ENCODE peak calls at places on chromosome 12, in four cellular contexts. One of them, this sample, is unnamed.

GRCh38 chr12:105319691-105320209 is 10.7 kb upstream of the C12orf75 start:
- DNase-seq in IMR-90: no peak
- DNase-seq in K562: no peak
- DNase-seq in GM12878: no peak
- DNase-seq in this sample: no peak

GRCh38 chr12:89756100-89756637 is 47.5 kb upstream of the ATP2B1 start:
- DNase-seq in IMR-90: no peak
- DNase-seq in K562: no peak
- DNase-seq in GM12878: no peak
- DNase-seq in this sample: no peak

GRCh38 chr12:225012-225411 is 11.1 kb upstream of the SLC6A12 start:
- DNase-seq in IMR-90: no peak
- DNase-seq in K562: no peak
- DNase-seq in GM12878: no peak
- DNase-seq in this sample: no peak

GRCh38 chr12:51362307-51362706 is 15.8 kb upstream of the CELA1 start:
- DNase-seq in IMR-90: no peak
- DNase-seq in K562: no peak
- DNase-seq in GM12878: no peak
- DNase-seq in this sample: no peak

GRCh38 chr12:89225808-89226368 is 126.4 kb downstream of the DUSP6 start:
- DNase-seq in IMR-90: peak
- DNase-seq in K562: no peak
- DNase-seq in GM12878: no peak
- DNase-seq in this sample: peak

GRCh38 chr12:7131502-7131866 is 1.3 kb downstream of the CLSTN3 start:
- DNase-seq in IMR-90: no peak
- DNase-seq in K562: no peak
- DNase-seq in GM12878: no peak
- DNase-seq in this sample: no peak

GRCh38 chr12:34401659-34402227 is 379.4 kb downstream of the ALG10 start:
- DNase-seq in IMR-90: no peak
- DNase-seq in K562: peak
- DNase-seq in GM12878: no peak
- DNase-seq in this sample: no peak

GRCh38 chr12:94074216-94074969 is 74.0 kb upstream of the PLXNC1 start:
- DNase-seq in IMR-90: no peak
- DNase-seq in K562: no peak
- DNase-seq in GM12878: no peak
- DNase-seq in this sample: no peak

GRCh38 chr12:77402726-77403125 is 337.4 kb upstream of the E2F7 start:
- DNase-seq in IMR-90: peak
- DNase-seq in K562: no peak
- DNase-seq in GM12878: no peak
- DNase-seq in this sample: peak

GRCh38 chr12:78898416-78898815 is 33.8 kb downstream of the SYT1 start:
- DNase-seq in IMR-90: no peak
- DNase-seq in K562: no peak
- DNase-seq in GM12878: no peak
- DNase-seq in this sample: peak

GRCh38 chr12:70785896-70786295 is 134.6 kb downstream of the PTPRR start:
- DNase-seq in IMR-90: no peak
- DNase-seq in K562: no peak
- DNase-seq in GM12878: no peak
- DNase-seq in this sample: no peak

GRCh38 chr12:87413784-87414183 is 615.4 kb downstream of the C12orf50 start:
- DNase-seq in IMR-90: peak
- DNase-seq in K562: no peak
- DNase-seq in GM12878: no peak
- DNase-seq in this sample: peak

GRCh38 chr12:125949471-125949870 is 884.2 kb downstream of the AACS start:
- DNase-seq in IMR-90: no peak
- DNase-seq in K562: no peak
- DNase-seq in GM12878: no peak
- DNase-seq in this sample: no peak

GRCh38 chr12:12922191-12922616 is 29.8 kb downstream of the GPRC5D start:
- DNase-seq in IMR-90: peak
- DNase-seq in K562: no peak
- DNase-seq in GM12878: no peak
- DNase-seq in this sample: peak

GRCh38 chr12:91219919-91220318 is 37.3 kb upstream of the DCN start:
- DNase-seq in IMR-90: no peak
- DNase-seq in K562: no peak
- DNase-seq in GM12878: no peak
- DNase-seq in this sample: no peak

GRCh38 chr12:91219511-91219910 is 36.9 kb upstream of the DCN start:
- DNase-seq in IMR-90: peak
- DNase-seq in K562: no peak
- DNase-seq in GM12878: no peak
- DNase-seq in this sample: no peak

GRCh38 chr12:91216871-91217270 is 34.3 kb upstream of the DCN start:
- DNase-seq in IMR-90: peak
- DNase-seq in K562: no peak
- DNase-seq in GM12878: no peak
- DNase-seq in this sample: no peak

GRCh38 chr12:91211869-91212268 is 29.3 kb upstream of the DCN start:
- DNase-seq in IMR-90: peak
- DNase-seq in K562: no peak
- DNase-seq in GM12878: no peak
- DNase-seq in this sample: no peak

DNA sequence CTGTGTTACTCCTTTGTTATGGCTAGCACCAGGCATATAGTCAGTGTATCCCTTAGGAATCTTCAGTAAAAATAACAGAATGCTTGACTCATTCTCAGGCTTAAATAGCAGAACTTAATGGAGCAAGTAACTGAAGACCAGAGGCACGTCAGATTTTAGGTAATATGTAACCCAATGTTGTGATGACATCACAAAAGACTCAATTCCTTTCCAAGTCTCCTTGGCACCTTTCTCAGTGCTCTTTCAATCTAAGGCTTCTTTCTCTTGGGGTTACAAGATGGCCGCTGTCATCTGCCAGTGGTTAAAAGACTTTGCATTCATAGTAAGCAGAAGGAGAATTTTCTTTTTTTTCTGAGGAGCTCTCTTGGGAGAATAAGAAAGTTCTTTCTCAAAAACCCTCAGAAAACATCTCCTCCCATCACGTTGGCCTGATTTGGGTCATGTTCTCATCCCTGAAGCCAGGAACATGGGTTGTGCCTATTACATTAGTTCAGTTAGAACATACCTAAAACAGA is 33.4 kb upstream of the DCN start:
- DNase-seq in IMR-90: peak
- DNase-seq in K562: no peak
- DNase-seq in GM12878: no peak
- DNase-seq in this sample: no peak
- H3K4me2 ChIP-seq in IMR-90: no peak
- H3K4me2 ChIP-seq in K562: no peak
- H3K4me2 ChIP-seq in GM12878: no peak
- H3K4me2 ChIP-seq in this sample: no peak

GRCh38 chr12:92863255-92863654 is 65.8 kb downstream of the EEA1 start:
- DNase-seq in IMR-90: no peak
- DNase-seq in K562: no peak
- DNase-seq in GM12878: no peak
- DNase-seq in this sample: no peak
- TF ChIP-seq FOS in IMR-90: no peak
- TF ChIP-seq FOS in K562: no peak
- TF ChIP-seq FOS in GM12878: no peak
- TF ChIP-seq FOS in this sample: no peak

DNA sequence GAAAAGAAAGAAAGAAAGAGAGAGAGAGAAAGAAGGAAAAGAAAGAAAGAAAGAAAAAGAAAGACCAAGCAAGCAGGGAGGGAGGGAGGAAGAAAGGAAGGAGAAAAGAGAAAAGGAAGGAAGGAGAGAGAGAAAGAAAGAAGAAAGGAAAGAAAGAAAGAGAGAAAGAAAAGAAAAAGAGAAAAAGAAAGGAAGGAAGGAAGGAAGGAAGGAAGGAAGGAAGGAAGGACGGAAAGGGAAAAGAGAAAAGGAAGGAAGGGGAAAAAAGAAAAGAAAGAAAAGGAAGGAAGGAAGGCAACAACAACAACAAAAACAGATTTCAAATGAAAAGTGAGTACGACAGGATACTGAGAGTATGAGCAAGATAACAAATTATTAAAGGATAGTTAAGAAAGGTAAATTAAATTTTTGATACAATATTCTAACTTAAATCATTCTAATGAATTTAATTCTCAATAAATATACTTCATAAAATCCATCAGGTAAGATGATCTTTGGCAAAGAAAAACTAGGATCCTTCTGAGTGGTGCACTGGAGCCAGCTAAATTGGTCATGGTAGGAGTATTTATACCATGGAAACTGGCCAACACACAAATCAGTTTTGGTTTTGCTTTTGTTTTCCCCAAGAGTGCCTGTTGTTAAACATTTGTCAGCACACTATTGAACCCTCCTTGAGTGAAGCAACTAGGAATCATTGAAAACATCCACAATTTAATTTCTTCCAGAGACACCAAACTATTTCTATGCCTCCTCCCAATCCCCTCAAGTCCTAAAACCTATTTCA is 56.1 kb upstream of the DYRK2 start:
- DNase-seq in IMR-90: peak
- DNase-seq in K562: no peak
- DNase-seq in GM12878: peak
- DNase-seq in this sample: no peak
- H3K4me2 ChIP-seq in IMR-90: peak
- H3K4me2 ChIP-seq in K562: no peak
- H3K4me2 ChIP-seq in GM12878: no peak
- H3K4me2 ChIP-seq in this sample: no peak

GRCh38 chr12:124410354-124411175 is 115.7 kb downstream of the RFLNA start:
- DNase-seq in IMR-90: peak
- DNase-seq in K562: no peak
- DNase-seq in GM12878: no peak
- DNase-seq in this sample: no peak
- TF ChIP-seq FOS in IMR-90: no peak
- TF ChIP-seq FOS in K562: no peak
- TF ChIP-seq FOS in GM12878: no peak
- TF ChIP-seq FOS in this sample: no peak

DNA sequence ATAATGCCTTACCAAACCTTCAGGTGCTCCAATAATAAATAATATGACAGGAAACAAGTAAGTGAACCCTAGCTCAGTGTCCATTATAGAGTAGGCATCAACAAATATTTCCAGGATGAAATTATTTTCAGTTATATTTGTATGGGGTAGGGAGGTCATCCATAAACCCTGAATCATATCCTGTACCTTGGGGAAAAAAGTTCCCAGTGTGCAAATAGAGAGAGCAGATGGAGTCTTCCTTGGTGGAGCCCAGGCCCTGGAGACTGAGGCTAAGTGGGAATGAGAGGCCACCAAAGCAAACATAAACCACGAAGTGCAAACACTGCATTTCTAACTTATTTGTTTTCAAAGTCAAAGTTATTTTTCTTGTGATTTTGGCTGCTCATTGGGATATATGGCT is 8.5 kb upstream of the ERP27 start:
- DNase-seq in IMR-90: no peak
- DNase-seq in K562: no peak
- DNase-seq in GM12878: no peak
- DNase-seq in this sample: peak
- H3K4me2 ChIP-seq in IMR-90: no peak
- H3K4me2 ChIP-seq in K562: no peak
- H3K4me2 ChIP-seq in GM12878: no peak
- H3K4me2 ChIP-seq in this sample: peak

This sample was measured in endothelial cell of umbilical vein.